ENCODE peak calls at places on chromosomes 12 and 14, in six cellular contexts. L is mucosa of descending colon, Y is WERI-Rb-1, K is small intestine, V is aorta, U is hepatocyte. A is an unnamed sample. For H3K9me3, the result is how much of the 10 kb centered on the place peaks cover.

GRCh38 chr12:49624919-49625577 is 1.7 kb downstream of the PRPF40B start:
- DNase-seq in Y (no peak), V (no peak), K (no peak), U (no peak), L (no peak), A (peak)

GRCh38 chr14:69316449-69317391 is 56.8 kb downstream of the GALNT16 start:
- DNase-seq in V (peak), L (no peak), K (peak), Y (no peak), U (peak), A (no peak)

GRCh38 chr14:94378527-94379290 is 9.7 kb downstream of the SERPINA1 start:
- DNase-seq in V (peak), K (no peak), Y (no peak), L (no peak), U (no peak), A (no peak)

GRCh38 chr12:24491968-24492367 is 456.9 kb downstream of the BCAT1 start:
- DNase-seq in K (no peak), Y (no peak), V (no peak), U (no peak), L (no peak), A (no peak)

GRCh38 chr12:22312336-22312735 is 22.2 kb downstream of the ST8SIA1 start:
- DNase-seq in Y (no peak), U (no peak), V (peak), K (no peak), L (no peak), A (no peak)

GRCh38 chr12:60173213-60174170 is 577.7 kb downstream of the SLC16A7 start:
- DNase-seq in V (no peak), L (no peak), K (peak), U (no peak), Y (peak), A (no peak)

GRCh38 chr12:121033625-121034349 is 5.3 kb downstream of the OASL start:
- DNase-seq in K (peak), U (no peak), V (no peak), Y (no peak), L (no peak), A (no peak)

GRCh38 chr12:52699373-52699772 is 4.0 kb downstream of the KRT77 start:
- DNase-seq in L (no peak), U (no peak), Y (no peak), V (no peak), K (no peak), A (no peak)

GRCh38 chr12:24719293-24719721 is 229.6 kb downstream of the BCAT1 start:
- DNase-seq in V (no peak), U (no peak), L (no peak), K (no peak), Y (no peak), A (no peak)

GRCh38 chr12:5904969-5905368 is 40.1 kb downstream of the ANO2 start:
- DNase-seq in V (no peak), U (no peak), Y (no peak), L (no peak), K (no peak), A (no peak)

GRCh38 chr12:96810057-96810456 is 97.0 kb upstream of the NEDD1 start:
- DNase-seq in Y (no peak), U (peak), V (no peak), L (no peak), K (no peak), A (peak)

GRCh38 chr14:89190779-89191513 is 226.1 kb downstream of the FOXN3 start:
- DNase-seq in V (no peak), Y (no peak), U (no peak), L (no peak), K (no peak), A (no peak)

GRCh38 chr12:46506198-46506597 is 133.6 kb upstream of the SLC38A2 start:
- DNase-seq in L (no peak), V (no peak), Y (no peak), U (no peak), K (no peak), A (no peak)

GRCh38 chr14:21311614-21312013 is 31.7 kb downstream of the RPGRIP1 start:
- DNase-seq in Y (no peak), U (no peak), V (no peak), L (no peak), K (no peak), A (no peak)

GRCh38 chr14:104203071-104203425 is 64.7 kb downstream of the KIF26A start:
- DNase-seq in K (no peak), V (no peak), L (no peak), Y (no peak), U (no peak), A (no peak)

GRCh38 chr14:104201063-104201462 is 62.7 kb downstream of the KIF26A start:
- DNase-seq in K (no peak), L (no peak), Y (no peak), U (no peak), V (no peak), A (no peak)

GRCh38 chr14:104201496-104201895 is 63.1 kb downstream of the KIF26A start:
- DNase-seq in K (no peak), V (no peak), Y (no peak), L (no peak), U (no peak), A (no peak)

GRCh38 chr14:104200591-104200990 is 62.2 kb downstream of the KIF26A start:
- DNase-seq in L (no peak), V (no peak), U (no peak), Y (no peak), K (no peak), A (no peak)

DNA sequence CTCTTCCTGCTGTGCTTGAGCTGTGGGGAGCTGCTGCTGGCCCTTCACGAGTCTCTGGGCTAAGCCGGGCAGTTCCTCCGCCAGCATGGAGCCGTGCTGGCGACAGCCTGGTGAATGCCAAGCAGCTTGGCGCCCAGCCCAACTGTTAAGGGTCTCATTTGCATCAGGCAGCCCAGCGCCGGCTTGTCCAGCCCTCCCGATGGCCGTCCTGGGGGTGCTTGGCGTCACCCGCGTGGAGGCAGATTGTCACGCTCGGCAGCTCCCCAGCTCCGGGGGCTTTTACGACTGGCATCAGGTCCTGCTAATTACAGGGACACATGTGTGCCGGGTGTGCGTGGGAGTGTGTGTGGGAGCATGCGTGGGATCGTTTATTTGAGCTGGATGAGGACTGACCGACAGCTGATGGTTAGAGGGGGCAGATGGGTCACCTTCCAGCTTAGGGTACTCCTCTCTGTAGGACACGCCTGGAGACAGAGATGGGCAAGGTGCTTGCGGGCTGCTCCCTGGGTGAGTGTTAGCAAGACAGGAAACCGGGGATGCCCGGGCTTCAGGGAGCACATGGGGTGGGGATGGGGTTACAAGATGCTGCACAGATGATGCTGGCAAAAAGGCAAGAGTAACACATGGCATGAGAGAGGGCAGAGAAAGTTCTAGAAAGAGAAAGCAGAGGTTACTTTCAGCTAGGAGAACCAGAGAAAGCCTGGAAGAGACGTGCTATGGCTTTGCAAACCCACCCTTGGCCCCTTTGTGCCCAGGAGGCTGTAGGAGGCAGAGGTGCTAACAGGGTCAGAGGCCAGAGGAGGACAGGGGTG is 64.1 kb downstream of the KIF26A start:
- DNase-seq in V (no peak), L (peak), U (no peak), Y (no peak), K (peak), A (no peak)
- H3K9me3 ChIP-seq in V (under half), L (under half), U (under half), Y (under half), K (under half), A (under half)

GRCh38 chr14:32938719-32939253 is at the start of gene NPAS3:
- DNase-seq in L (peak), U (peak), K (no peak), V (no peak), Y (no peak), A (no peak)

GRCh38 chr14:32941668-32942065 is 3.0 kb downstream of the NPAS3 start:
- DNase-seq in V (no peak), U (no peak), L (no peak), Y (no peak), K (no peak), A (no peak)

GRCh38 chr14:32939254-32940065 is 781 bp downstream of the NPAS3 start:
- DNase-seq in U (peak), L (peak), V (peak), Y (peak), K (peak), A (no peak)

GRCh38 chr14:32940711-32941667 is 2.3 kb downstream of the NPAS3 start:
- DNase-seq in K (no peak), U (no peak), V (no peak), L (no peak), Y (no peak), A (no peak)

DNA sequence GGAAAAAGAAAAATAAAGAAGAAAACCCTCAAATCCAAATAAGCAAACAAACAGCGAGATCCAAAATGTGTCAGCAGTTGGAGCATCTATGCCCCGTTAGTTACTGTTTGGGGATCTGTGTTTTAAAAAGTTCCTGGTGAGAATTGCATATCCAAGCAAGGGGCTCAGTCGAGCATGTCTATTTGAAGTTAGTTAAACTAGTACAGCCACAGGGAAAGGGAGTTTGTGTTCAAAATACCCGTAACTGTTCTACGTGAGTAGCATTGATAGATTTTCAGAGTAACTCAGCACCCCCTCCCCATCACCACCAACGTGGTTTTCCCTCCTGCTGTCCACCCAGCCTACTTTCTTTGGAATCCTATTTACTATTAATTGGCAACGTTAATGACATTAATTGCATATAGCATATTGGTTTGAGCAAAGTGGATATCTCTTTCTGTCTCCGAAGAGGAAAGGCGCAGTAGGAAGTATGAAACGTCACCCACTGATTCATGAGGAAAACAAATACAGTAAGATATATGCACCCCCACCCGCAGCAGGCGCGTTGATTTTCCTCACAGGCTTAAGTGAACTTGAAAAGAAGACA is 1.5 kb downstream of the NPAS3 start:
- DNase-seq in Y (no peak), V (no peak), K (no peak), U (no peak), L (no peak), A (no peak)
- H3K4me3 ChIP-seq in Y (peak), V (peak), K (no peak), U (peak), L (no peak), A (peak)

GRCh38 chr12:131003676-131004075 is 50.0 kb downstream of the ADGRD1 start:
- DNase-seq in K (no peak), V (peak), U (no peak), L (no peak), Y (no peak), A (no peak)
- H3K9me3 ChIP-seq in K (under half), V (under half), U (under half), L (under half), Y (under half), A (under half)

GRCh38 chr12:98504368-98504617 is 11.1 kb upstream of the TMPO start:
- DNase-seq in L (no peak), K (no peak), U (no peak), Y (no peak), V (no peak), A (no peak)
- H3K4me3 ChIP-seq in L (peak), K (no peak), U (peak), Y (peak), V (peak), A (peak)

DNA sequence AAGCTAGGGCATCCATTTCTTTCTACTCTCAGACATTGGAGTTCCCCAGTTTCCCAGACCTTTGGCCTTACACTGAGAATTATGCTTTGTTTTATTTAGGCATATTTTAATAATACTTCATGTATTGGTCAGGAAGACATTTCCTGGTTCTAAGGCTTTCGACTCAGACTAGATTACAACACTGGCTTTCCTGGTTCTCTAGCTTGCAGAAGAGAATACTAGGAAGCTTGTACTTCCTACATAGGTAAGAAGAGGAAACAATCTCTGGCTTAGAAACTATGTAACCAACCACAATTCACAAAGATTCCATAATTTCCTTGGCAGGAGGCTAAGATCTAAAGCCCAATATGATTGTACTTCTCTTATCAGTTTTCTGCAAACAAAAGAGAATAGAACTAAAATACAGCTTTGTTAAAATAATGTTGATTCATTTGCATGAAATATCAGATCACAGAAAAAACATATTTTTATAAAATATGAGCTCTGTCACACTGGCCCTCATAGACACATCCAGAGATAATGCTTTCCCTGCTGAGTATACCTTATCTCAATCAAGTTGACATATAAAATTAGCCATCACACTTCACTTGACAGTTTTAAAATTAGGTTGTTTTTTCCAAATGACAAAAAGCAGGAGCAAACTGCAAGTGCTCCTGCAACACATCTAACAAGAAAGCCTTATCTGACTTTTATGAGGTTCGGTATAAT is 30.5 kb downstream of the CLEC2D start:
- DNase-seq in U (no peak), L (no peak), Y (no peak), K (no peak), V (no peak), A (no peak)
- H3K9me3 ChIP-seq in U (under half), L (under half), Y (under half), K (under half), V (under half), A (under half)

GRCh38 chr14:76311410-76311758 is 64.6 kb upstream of the ESRRB start:
- DNase-seq in U (no peak), L (no peak), Y (no peak), V (no peak), K (no peak), A (no peak)
- H3K4me3 ChIP-seq in U (no peak), L (no peak), Y (no peak), V (no peak), K (no peak), A (no peak)

DNA sequence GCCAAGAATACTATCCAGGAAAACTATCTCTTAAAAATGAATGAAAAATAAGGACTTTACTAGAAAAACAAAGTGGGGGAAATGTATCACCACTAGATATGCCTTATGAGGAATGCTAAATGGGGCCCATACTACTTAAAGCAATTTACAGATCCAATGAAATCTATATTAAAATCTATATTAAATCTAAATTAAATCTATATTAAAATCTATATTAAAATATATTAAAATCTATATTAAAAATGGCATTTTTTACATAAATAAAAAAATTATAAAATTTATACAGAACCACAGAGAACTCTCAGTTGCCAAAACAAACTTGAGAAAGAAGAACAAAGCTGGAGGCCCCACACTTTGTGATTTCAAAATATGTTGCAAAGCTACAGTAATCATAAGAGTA is 234.5 kb downstream of the RPL10L start:
- DNase-seq in V (no peak), L (no peak), U (no peak), K (no peak), Y (no peak), A (no peak)
- H3K9me3 ChIP-seq in V (under half), L (under half), U (under half), K (under half), Y (under half), A (under half)

A was measured in Caco-2.